ENCODE peak calls at places on chromosomes 3 and 15, in five cellular contexts. One of them, this sample, is unnamed. For H3K4me1 and H3K36me3, the result is how much of the 10 kb centered on the place peaks cover.

GRCh38 chr3:123112232-123112631 is 45.4 kb downstream of the PDIA5 start:
- DNase-seq in stomach: no peak
- DNase-seq in fibroblast of lung: no peak
- DNase-seq in thoracic aorta: no peak
- DNase-seq in aorta: peak
- DNase-seq in this sample: no peak

GRCh38 chr3:191376742-191377141 is 46.4 kb upstream of the UTS2B start:
- DNase-seq in stomach: no peak
- DNase-seq in fibroblast of lung: peak
- DNase-seq in thoracic aorta: no peak
- DNase-seq in aorta: no peak
- DNase-seq in this sample: no peak

GRCh38 chr3:50164056-50164455 is 8.9 kb downstream of the SEMA3F start:
- DNase-seq in stomach: peak
- DNase-seq in fibroblast of lung: peak
- DNase-seq in thoracic aorta: peak
- DNase-seq in aorta: peak
- DNase-seq in this sample: peak

GRCh38 chr3:19149388-19149787 is 1.1 kb downstream of the KCNH8 start:
- DNase-seq in stomach: no peak
- DNase-seq in fibroblast of lung: peak
- DNase-seq in thoracic aorta: no peak
- DNase-seq in aorta: no peak
- DNase-seq in this sample: no peak

GRCh38 chr3:123535580-123535979 is 49.3 kb downstream of the HACD2 start:
- DNase-seq in stomach: no peak
- DNase-seq in fibroblast of lung: peak
- DNase-seq in thoracic aorta: no peak
- DNase-seq in aorta: no peak
- DNase-seq in this sample: no peak

GRCh38 chr3:191280111-191280510 is 49.1 kb upstream of the CCDC50 start:
- DNase-seq in stomach: no peak
- DNase-seq in fibroblast of lung: no peak
- DNase-seq in thoracic aorta: no peak
- DNase-seq in aorta: no peak
- DNase-seq in this sample: no peak

GRCh38 chr15:64149424-64150235 is 1.9 kb upstream of the SNX22 start:
- DNase-seq in stomach: no peak
- DNase-seq in fibroblast of lung: no peak
- DNase-seq in thoracic aorta: no peak
- DNase-seq in aorta: no peak
- DNase-seq in this sample: no peak

GRCh38 chr3:194247350-194247740 is 103.8 kb downstream of the CPN2 start:
- DNase-seq in stomach: peak
- DNase-seq in fibroblast of lung: no peak
- DNase-seq in thoracic aorta: no peak
- DNase-seq in aorta: no peak
- DNase-seq in this sample: no peak

GRCh38 chr3:158600787-158601186 is 29.8 kb downstream of the MLF1 start:
- DNase-seq in stomach: no peak
- DNase-seq in fibroblast of lung: no peak
- DNase-seq in thoracic aorta: no peak
- DNase-seq in aorta: no peak
- DNase-seq in this sample: no peak

GRCh38 chr3:5187920-5188418 is 462 bp downstream of the EDEM1 start:
- DNase-seq in stomach: no peak
- DNase-seq in fibroblast of lung: peak
- DNase-seq in thoracic aorta: no peak
- DNase-seq in aorta: peak
- DNase-seq in this sample: peak

GRCh38 chr15:70720228-70721016 is 42.9 kb downstream of the UACA start:
- DNase-seq in stomach: no peak
- DNase-seq in fibroblast of lung: no peak
- DNase-seq in thoracic aorta: no peak
- DNase-seq in aorta: no peak
- DNase-seq in this sample: no peak

GRCh38 chr15:27438403-27439375 is 467.7 kb downstream of the GABRG3 start:
- DNase-seq in stomach: no peak
- DNase-seq in fibroblast of lung: peak
- DNase-seq in thoracic aorta: no peak
- DNase-seq in aorta: no peak
- DNase-seq in this sample: no peak

GRCh38 chr3:147419062-147419701 is 10.0 kb downstream of the ZIC1 start:
- DNase-seq in stomach: no peak
- DNase-seq in fibroblast of lung: peak
- DNase-seq in thoracic aorta: no peak
- DNase-seq in aorta: no peak
- DNase-seq in this sample: no peak

GRCh38 chr3:42502429-42503250 is at the start of gene VIPR1:
- DNase-seq in stomach: peak
- DNase-seq in fibroblast of lung: peak
- DNase-seq in thoracic aorta: no peak
- DNase-seq in aorta: peak
- DNase-seq in this sample: peak

GRCh38 chr3:196220991-196221390 is 4.7 kb downstream of the SLC51A start:
- DNase-seq in stomach: no peak
- DNase-seq in fibroblast of lung: no peak
- DNase-seq in thoracic aorta: no peak
- DNase-seq in aorta: no peak
- DNase-seq in this sample: no peak

GRCh38 chr3:17055374-17056276 is 170.9 kb downstream of the PLCL2 start:
- DNase-seq in stomach: no peak
- DNase-seq in fibroblast of lung: peak
- DNase-seq in thoracic aorta: no peak
- DNase-seq in aorta: no peak
- DNase-seq in this sample: no peak

GRCh38 chr3:159488657-159489056 is 500.0 kb upstream of the IL12A start:
- DNase-seq in stomach: no peak
- DNase-seq in fibroblast of lung: no peak
- DNase-seq in thoracic aorta: no peak
- DNase-seq in aorta: no peak
- DNase-seq in this sample: no peak

GRCh38 chr15:55518009-55518408 is 10.0 kb upstream of the DNAAF4 start:
- DNase-seq in stomach: no peak
- DNase-seq in fibroblast of lung: no peak
- DNase-seq in thoracic aorta: no peak
- DNase-seq in aorta: no peak
- DNase-seq in this sample: no peak

GRCh38 chr3:162122405-162122804 is 625.8 kb downstream of the OTOL1 start:
- DNase-seq in stomach: no peak
- DNase-seq in fibroblast of lung: peak
- DNase-seq in thoracic aorta: no peak
- DNase-seq in aorta: no peak
- DNase-seq in this sample: no peak

GRCh38 chr3:127857270-127857801 is 35.0 kb upstream of the MGLL start:
- DNase-seq in stomach: no peak
- DNase-seq in fibroblast of lung: no peak
- DNase-seq in thoracic aorta: no peak
- DNase-seq in aorta: no peak
- DNase-seq in this sample: no peak

GRCh38 chr15:64742385-64742784 is 33.0 kb downstream of the RBPMS2 start:
- DNase-seq in stomach: no peak
- DNase-seq in fibroblast of lung: no peak
- DNase-seq in thoracic aorta: no peak
- DNase-seq in aorta: no peak
- DNase-seq in this sample: no peak

GRCh38 chr3:16828815-16829214 is 55.9 kb upstream of the PLCL2 start:
- DNase-seq in stomach: peak
- DNase-seq in fibroblast of lung: peak
- DNase-seq in thoracic aorta: no peak
- DNase-seq in aorta: no peak
- DNase-seq in this sample: no peak

GRCh38 chr15:37124330-37124729 is 24.0 kb upstream of the MEIS2 start:
- DNase-seq in stomach: no peak
- DNase-seq in fibroblast of lung: no peak
- DNase-seq in thoracic aorta: no peak
- DNase-seq in aorta: no peak
- DNase-seq in this sample: no peak

GRCh38 chr3:190456779-190457178 is 7.1 kb upstream of the TMEM207 start:
- DNase-seq in stomach: no peak
- DNase-seq in fibroblast of lung: no peak
- DNase-seq in thoracic aorta: no peak
- DNase-seq in aorta: no peak
- DNase-seq in this sample: no peak

GRCh38 chr3:121758727-121759450 is 9.3 kb upstream of the GOLGB1 start:
- DNase-seq in stomach: no peak
- DNase-seq in fibroblast of lung: no peak
- DNase-seq in thoracic aorta: no peak
- DNase-seq in aorta: no peak
- DNase-seq in this sample: no peak

GRCh38 chr3:115857518-115858136 is 234.3 kb downstream of the GAP43 start:
- DNase-seq in stomach: no peak
- DNase-seq in fibroblast of lung: peak
- DNase-seq in thoracic aorta: no peak
- DNase-seq in aorta: no peak
- DNase-seq in this sample: no peak

GRCh38 chr15:80695911-80696651 is 971 bp downstream of the ABHD17C start:
- DNase-seq in stomach: peak
- DNase-seq in fibroblast of lung: peak
- DNase-seq in thoracic aorta: no peak
- DNase-seq in aorta: no peak
- DNase-seq in this sample: peak

GRCh38 chr15:90903733-90904536 is 833 bp downstream of the MAN2A2 start:
- DNase-seq in stomach: peak
- DNase-seq in fibroblast of lung: peak
- DNase-seq in thoracic aorta: no peak
- DNase-seq in aorta: peak
- DNase-seq in this sample: no peak

DNA sequence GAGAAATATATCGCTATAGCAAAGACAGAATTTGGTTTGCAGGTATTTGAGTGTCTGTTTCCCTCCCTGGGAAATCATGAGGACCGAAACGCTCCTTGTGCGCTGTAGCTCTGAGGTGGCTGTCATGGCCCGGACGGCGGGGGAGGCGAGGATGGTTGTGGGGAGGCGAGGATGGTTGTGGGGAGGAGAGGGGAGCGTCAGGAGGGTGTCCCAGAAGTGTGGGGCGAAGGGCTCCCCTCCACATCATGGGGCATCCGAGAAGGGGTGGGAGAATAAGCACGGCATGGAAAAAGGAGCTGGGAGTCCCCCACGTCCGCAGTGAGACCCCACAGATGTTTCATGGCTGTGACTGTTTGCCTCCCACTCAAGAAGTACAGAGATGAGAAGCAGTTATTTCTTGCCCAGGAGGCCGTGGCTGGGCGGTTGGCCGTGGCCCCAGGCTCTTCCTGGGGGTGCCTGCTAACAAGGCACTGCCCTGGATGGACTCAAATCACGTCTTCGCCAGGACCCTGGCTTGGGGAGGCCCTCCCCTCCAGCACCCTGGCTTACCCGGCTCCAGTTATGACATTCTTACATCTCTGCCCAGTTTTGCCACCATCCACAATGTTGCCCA is 947 bp upstream of the ATP10A start:
- DNase-seq in stomach: no peak
- DNase-seq in fibroblast of lung: no peak
- DNase-seq in thoracic aorta: no peak
- DNase-seq in aorta: no peak
- DNase-seq in this sample: no peak
- H3K27ac ChIP-seq in stomach: no peak
- H3K27ac ChIP-seq in fibroblast of lung: peak
- H3K27ac ChIP-seq in thoracic aorta: peak
- H3K27ac ChIP-seq in aorta: peak
- H3K27ac ChIP-seq in this sample: no peak

GRCh38 chr3:174441588-174442316 is 417.4 kb upstream of the NAALADL2 start:
- DNase-seq in stomach: no peak
- DNase-seq in fibroblast of lung: peak
- DNase-seq in thoracic aorta: no peak
- DNase-seq in aorta: no peak
- DNase-seq in this sample: no peak
- H3K4me1 ChIP-seq in stomach: under half
- H3K4me1 ChIP-seq in fibroblast of lung: under half
- H3K4me1 ChIP-seq in thoracic aorta: under half
- H3K4me1 ChIP-seq in aorta: under half
- H3K4me1 ChIP-seq in this sample: half or more

GRCh38 chr15:42163291-42163690 is 6.9 kb upstream of the PLA2G4F start:
- DNase-seq in stomach: no peak
- DNase-seq in fibroblast of lung: no peak
- DNase-seq in thoracic aorta: no peak
- DNase-seq in aorta: no peak
- DNase-seq in this sample: no peak
- H3K36me3 ChIP-seq in stomach: half or more
- H3K36me3 ChIP-seq in fibroblast of lung: under half
- H3K36me3 ChIP-seq in thoracic aorta: half or more
- H3K36me3 ChIP-seq in aorta: under half
- H3K36me3 ChIP-seq in this sample: half or more

GRCh38 chr15:44038801-44039200 is 156.3 kb downstream of the FRMD5 start:
- DNase-seq in stomach: no peak
- DNase-seq in fibroblast of lung: peak
- DNase-seq in thoracic aorta: no peak
- DNase-seq in aorta: no peak
- DNase-seq in this sample: no peak

GRCh38 chr15:44034334-44034733 is 160.7 kb downstream of the FRMD5 start:
- DNase-seq in stomach: no peak
- DNase-seq in fibroblast of lung: peak
- DNase-seq in thoracic aorta: no peak
- DNase-seq in aorta: no peak
- DNase-seq in this sample: no peak

GRCh38 chr15:44034933-44035624 is 160.0 kb downstream of the FRMD5 start:
- DNase-seq in stomach: no peak
- DNase-seq in fibroblast of lung: peak
- DNase-seq in thoracic aorta: no peak
- DNase-seq in aorta: no peak
- DNase-seq in this sample: no peak

GRCh38 chr15:44033894-44034293 is 161.2 kb downstream of the FRMD5 start:
- DNase-seq in stomach: no peak
- DNase-seq in fibroblast of lung: peak
- DNase-seq in thoracic aorta: no peak
- DNase-seq in aorta: peak
- DNase-seq in this sample: no peak

DNA sequence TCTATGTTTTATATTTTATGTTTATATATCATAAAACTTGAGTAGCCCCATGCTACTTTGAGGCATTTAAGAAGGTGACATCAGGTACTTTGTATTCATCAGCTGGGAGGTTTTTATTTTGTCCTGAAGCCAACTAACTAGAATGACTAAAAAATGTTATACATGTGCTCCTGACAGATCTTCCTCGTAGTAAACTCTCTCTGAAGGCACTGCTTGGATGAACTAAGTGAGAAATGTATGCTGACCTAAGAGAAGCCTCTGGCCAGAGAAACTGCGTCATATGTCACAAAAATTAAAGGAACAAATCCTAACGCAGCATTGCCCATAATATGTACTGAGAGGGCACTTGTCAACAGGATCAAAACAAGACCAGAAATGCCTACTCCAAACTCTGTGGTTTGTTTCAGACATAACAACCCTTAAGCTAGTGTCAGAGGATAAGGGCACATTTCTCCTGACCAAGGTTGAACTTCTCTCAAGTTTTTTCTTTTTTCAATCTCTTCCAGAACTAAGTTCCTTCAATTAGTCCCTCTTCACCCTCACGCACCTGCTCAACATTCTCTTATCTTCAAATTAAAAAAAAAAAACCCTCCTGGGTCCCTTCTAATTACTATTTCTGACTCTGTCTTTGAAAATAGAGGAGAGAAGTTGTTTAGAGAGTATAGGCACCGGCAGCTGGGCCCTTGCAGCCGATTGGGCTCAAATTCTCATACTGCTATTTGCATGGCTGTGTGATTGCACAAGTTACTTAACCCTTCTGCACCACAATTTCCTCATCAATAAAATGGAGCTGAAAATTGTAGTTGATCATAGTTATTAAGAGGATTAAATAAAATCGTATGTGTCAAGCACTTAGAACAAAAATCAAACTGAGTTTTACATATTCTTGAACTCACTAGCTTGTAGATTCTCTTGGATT is 159.0 kb downstream of the FRMD5 start:
- DNase-seq in stomach: no peak
- DNase-seq in fibroblast of lung: peak
- DNase-seq in thoracic aorta: no peak
- DNase-seq in aorta: no peak
- DNase-seq in this sample: no peak
- H3K27ac ChIP-seq in stomach: no peak
- H3K27ac ChIP-seq in fibroblast of lung: peak
- H3K27ac ChIP-seq in thoracic aorta: no peak
- H3K27ac ChIP-seq in aorta: no peak
- H3K27ac ChIP-seq in this sample: no peak

This sample was measured in left ventricle myocardium inferior.